ENCODE peak calls at places on chromosomes 7 and 10, in five cellular contexts. One of them, this sample, is unnamed.

GRCh38 chr10:3471497-3471896 is 298.9 kb upstream of the PITRM1 start:
- DNase-seq in cardiac fibroblast: no peak
- DNase-seq in brain microvascular endothelial cell: no peak
- DNase-seq in OCI-LY7: no peak
- DNase-seq in HFF-Myc: no peak
- DNase-seq in this sample: no peak

GRCh38 chr10:86247588-86247987 is 119.0 kb downstream of the GRID1 start:
- DNase-seq in OCI-LY7: no peak
- DNase-seq in cardiac fibroblast: no peak
- DNase-seq in brain microvascular endothelial cell: no peak
- DNase-seq in HFF-Myc: no peak
- DNase-seq in this sample: no peak

GRCh38 chr7:27177795-27178320 is 3.7 kb upstream of the HOXA10 start:
- DNase-seq in HFF-Myc: no peak
- DNase-seq in cardiac fibroblast: no peak
- DNase-seq in brain microvascular endothelial cell: no peak
- DNase-seq in OCI-LY7: no peak
- DNase-seq in this sample: no peak

GRCh38 chr10:97759157-97759980 is 12.4 kb downstream of the SFRP5 start:
- DNase-seq in OCI-LY7: peak
- DNase-seq in HFF-Myc: peak
- DNase-seq in brain microvascular endothelial cell: peak
- DNase-seq in cardiac fibroblast: peak
- DNase-seq in this sample: no peak

GRCh38 chr7:28291559-28291958 is 111.0 kb upstream of the JAZF1 start:
- DNase-seq in HFF-Myc: no peak
- DNase-seq in brain microvascular endothelial cell: no peak
- DNase-seq in cardiac fibroblast: no peak
- DNase-seq in OCI-LY7: no peak
- DNase-seq in this sample: no peak

GRCh38 chr10:4291995-4292394 is 507.0 kb upstream of the KLF6 start:
- DNase-seq in cardiac fibroblast: no peak
- DNase-seq in HFF-Myc: no peak
- DNase-seq in OCI-LY7: no peak
- DNase-seq in brain microvascular endothelial cell: no peak
- DNase-seq in this sample: no peak

GRCh38 chr10:76026931-76027330 is 595.5 kb downstream of the LRMDA start:
- DNase-seq in brain microvascular endothelial cell: no peak
- DNase-seq in HFF-Myc: no peak
- DNase-seq in cardiac fibroblast: peak
- DNase-seq in OCI-LY7: no peak
- DNase-seq in this sample: no peak

GRCh38 chr10:17025444-17026295 is 103.9 kb downstream of the CUBN start:
- DNase-seq in HFF-Myc: peak
- DNase-seq in OCI-LY7: no peak
- DNase-seq in cardiac fibroblast: peak
- DNase-seq in brain microvascular endothelial cell: peak
- DNase-seq in this sample: no peak

GRCh38 chr10:130138479-130138866 is 2.3 kb downstream of the GLRX3 start:
- DNase-seq in cardiac fibroblast: peak
- DNase-seq in HFF-Myc: no peak
- DNase-seq in brain microvascular endothelial cell: peak
- DNase-seq in OCI-LY7: no peak
- DNase-seq in this sample: no peak

GRCh38 chr7:95470452-95470851 is 15.3 kb upstream of the ASB4 start:
- DNase-seq in cardiac fibroblast: peak
- DNase-seq in HFF-Myc: no peak
- DNase-seq in brain microvascular endothelial cell: peak
- DNase-seq in OCI-LY7: peak
- DNase-seq in this sample: peak

GRCh38 chr10:110773693-110774068 is 98.0 kb upstream of the PDCD4 start:
- DNase-seq in cardiac fibroblast: no peak
- DNase-seq in OCI-LY7: no peak
- DNase-seq in HFF-Myc: no peak
- DNase-seq in brain microvascular endothelial cell: no peak
- DNase-seq in this sample: no peak

GRCh38 chr10:73218466-73219191 is 28.4 kb downstream of the DNAJC9 start:
- DNase-seq in HFF-Myc: peak
- DNase-seq in OCI-LY7: peak
- DNase-seq in brain microvascular endothelial cell: peak
- DNase-seq in cardiac fibroblast: peak
- DNase-seq in this sample: no peak

GRCh38 chr7:30476401-30477145 is 2.0 kb downstream of the NOD1 start:
- DNase-seq in HFF-Myc: no peak
- DNase-seq in brain microvascular endothelial cell: no peak
- DNase-seq in cardiac fibroblast: no peak
- DNase-seq in OCI-LY7: no peak
- DNase-seq in this sample: no peak

GRCh38 chr7:30474893-30475292 is 3.7 kb downstream of the NOD1 start:
- DNase-seq in OCI-LY7: no peak
- DNase-seq in HFF-Myc: no peak
- DNase-seq in cardiac fibroblast: peak
- DNase-seq in brain microvascular endothelial cell: no peak
- DNase-seq in this sample: no peak

GRCh38 chr7:30475580-30475979 is 3.0 kb downstream of the NOD1 start:
- DNase-seq in cardiac fibroblast: no peak
- DNase-seq in brain microvascular endothelial cell: no peak
- DNase-seq in OCI-LY7: peak
- DNase-seq in HFF-Myc: no peak
- DNase-seq in this sample: no peak

GRCh38 chr7:30474485-30474884 is 4.1 kb downstream of the NOD1 start:
- DNase-seq in brain microvascular endothelial cell: no peak
- DNase-seq in cardiac fibroblast: no peak
- DNase-seq in HFF-Myc: no peak
- DNase-seq in OCI-LY7: no peak
- DNase-seq in this sample: no peak

DNA sequence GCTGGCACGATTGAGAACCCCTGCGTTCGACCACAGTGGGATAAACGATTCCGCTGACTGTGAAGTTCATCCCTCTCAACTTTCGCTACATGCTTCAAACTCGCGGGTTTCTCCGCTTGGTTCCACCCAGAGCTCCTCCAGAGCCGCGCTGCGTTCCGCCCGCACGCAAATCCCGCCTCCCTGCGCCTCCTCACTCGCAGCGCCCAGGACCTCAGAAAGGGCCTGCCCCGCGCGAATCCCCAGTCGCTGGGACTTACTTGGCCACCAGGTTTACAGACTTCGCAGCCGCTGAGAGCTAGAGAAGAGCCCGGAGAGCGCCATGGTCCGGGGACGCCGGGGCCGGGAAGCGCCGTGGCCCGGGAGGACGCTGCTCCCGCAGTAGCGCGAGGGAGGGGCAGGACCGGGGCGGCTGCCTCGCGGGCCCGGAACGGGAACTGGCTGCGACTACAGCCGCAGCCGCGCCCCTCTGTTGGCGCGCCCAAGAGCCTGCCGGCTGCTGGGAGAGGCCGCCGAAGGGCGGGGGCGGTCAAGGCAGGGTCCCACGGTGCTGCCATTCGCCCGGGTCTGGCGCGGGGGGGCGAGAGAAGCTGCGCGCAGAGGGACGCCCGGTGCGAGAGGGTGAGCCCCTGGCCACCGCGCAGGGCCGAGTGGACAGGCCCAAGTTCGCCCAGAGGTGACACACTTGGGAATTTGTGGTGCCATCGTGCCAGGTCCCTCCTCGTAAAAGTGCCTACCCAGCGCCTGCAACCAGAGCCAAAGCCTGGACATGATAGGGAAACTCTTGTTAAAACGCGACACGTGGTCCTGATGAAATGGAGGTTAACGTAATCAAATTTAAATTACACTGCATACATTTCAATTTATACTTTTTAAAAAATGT is at the start of gene NOD1:
- DNase-seq in HFF-Myc: no peak
- DNase-seq in cardiac fibroblast: peak
- DNase-seq in OCI-LY7: peak
- DNase-seq in brain microvascular endothelial cell: peak
- DNase-seq in this sample: no peak
- TF ChIP-seq CTCF in HFF-Myc: no peak
- TF ChIP-seq CTCF in cardiac fibroblast: no peak
- TF ChIP-seq CTCF in OCI-LY7: no peak
- TF ChIP-seq CTCF in brain microvascular endothelial cell: peak
- TF ChIP-seq CTCF in this sample: no peak

DNA sequence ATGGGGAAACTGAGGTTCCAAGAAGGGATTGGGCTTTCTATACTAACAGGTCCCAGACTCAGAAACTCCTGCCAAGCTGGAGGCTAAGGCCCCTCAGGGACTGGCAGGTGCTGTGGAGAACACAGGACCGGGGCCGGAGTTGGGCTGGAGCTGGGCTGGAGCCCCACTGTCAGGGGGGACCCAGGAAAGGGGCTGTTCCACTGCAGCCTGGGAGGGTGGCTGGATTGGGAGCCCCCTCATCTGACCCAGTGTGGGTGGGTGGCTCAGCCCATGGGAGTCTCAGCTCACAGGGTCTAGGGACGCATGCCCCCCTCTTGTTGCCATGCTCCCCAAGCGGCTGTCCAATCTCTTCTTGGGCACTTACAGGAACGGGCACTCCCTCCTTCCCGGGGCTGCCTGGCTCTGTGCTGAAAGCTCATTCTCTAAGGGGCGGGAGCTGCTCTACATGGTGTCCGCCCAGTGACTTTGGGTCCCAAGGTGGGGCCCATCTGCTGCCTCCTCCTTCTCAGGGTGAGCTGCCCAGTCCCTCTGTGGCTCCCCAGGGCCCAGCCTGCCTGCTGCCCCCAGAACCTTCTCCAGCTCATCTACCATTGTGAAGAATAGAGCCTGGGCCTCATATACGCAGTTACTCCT is 126.5 kb downstream of the MYL10 start:
- DNase-seq in cardiac fibroblast: no peak
- DNase-seq in OCI-LY7: no peak
- DNase-seq in HFF-Myc: no peak
- DNase-seq in brain microvascular endothelial cell: no peak
- DNase-seq in this sample: no peak
- H3K4me3 ChIP-seq in cardiac fibroblast: no peak
- H3K4me3 ChIP-seq in OCI-LY7: no peak
- H3K4me3 ChIP-seq in HFF-Myc: no peak
- H3K4me3 ChIP-seq in brain microvascular endothelial cell: no peak
- H3K4me3 ChIP-seq in this sample: no peak

GRCh38 chr7:116526897-116527296 is 2.1 kb downstream of the CAV1 start:
- DNase-seq in OCI-LY7: no peak
- DNase-seq in HFF-Myc: no peak
- DNase-seq in brain microvascular endothelial cell: no peak
- DNase-seq in cardiac fibroblast: peak
- DNase-seq in this sample: no peak

GRCh38 chr7:116524221-116524608 is 621 bp upstream of the CAV1 start:
- DNase-seq in OCI-LY7: no peak
- DNase-seq in brain microvascular endothelial cell: no peak
- DNase-seq in HFF-Myc: no peak
- DNase-seq in cardiac fibroblast: no peak
- DNase-seq in this sample: no peak

GRCh38 chr7:116525913-116526857 is 1.3 kb downstream of the CAV1 start:
- DNase-seq in HFF-Myc: no peak
- DNase-seq in OCI-LY7: peak
- DNase-seq in cardiac fibroblast: peak
- DNase-seq in brain microvascular endothelial cell: peak
- DNase-seq in this sample: peak

GRCh38 chr7:116525298-116525912 is 569 bp downstream of the CAV1 start:
- DNase-seq in brain microvascular endothelial cell: no peak
- DNase-seq in OCI-LY7: no peak
- DNase-seq in HFF-Myc: no peak
- DNase-seq in cardiac fibroblast: no peak
- DNase-seq in this sample: no peak

DNA sequence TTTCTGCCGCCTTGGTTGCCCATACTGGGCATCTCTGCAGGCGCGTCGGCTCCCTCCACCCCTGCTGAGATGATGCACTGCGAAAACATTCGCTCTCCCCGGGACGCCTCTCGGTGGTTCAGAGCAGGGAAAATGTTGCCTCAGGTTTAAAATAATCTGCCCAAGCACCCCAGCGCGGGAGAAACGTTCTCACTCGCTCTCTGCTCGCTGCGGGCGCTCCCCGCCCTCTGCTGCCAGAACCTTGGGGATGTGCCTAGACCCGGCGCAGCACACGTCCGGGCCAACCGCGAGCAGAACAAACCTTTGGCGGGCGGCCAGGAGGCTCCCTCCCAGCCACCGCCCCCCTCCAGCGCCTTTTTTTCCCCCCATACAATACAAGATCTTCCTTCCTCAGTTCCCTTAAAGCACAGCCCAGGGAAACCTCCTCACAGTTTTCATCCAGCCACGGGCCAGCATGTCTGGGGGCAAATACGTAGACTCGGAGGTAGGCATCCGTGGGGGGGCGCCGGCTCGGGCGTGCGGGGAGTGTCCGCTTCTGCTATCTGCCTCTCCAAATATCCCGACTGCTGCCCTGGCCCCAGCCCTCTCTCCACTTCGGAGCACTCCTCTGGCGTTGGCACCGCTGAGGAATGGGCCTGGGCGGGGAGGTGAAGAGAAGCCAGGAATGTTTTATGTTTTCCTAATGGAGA is at the start of gene CAV1:
- DNase-seq in HFF-Myc: peak
- DNase-seq in brain microvascular endothelial cell: peak
- DNase-seq in cardiac fibroblast: peak
- DNase-seq in OCI-LY7: no peak
- DNase-seq in this sample: no peak
- TF ChIP-seq CTCF in HFF-Myc: peak
- TF ChIP-seq CTCF in brain microvascular endothelial cell: peak
- TF ChIP-seq CTCF in cardiac fibroblast: peak
- TF ChIP-seq CTCF in OCI-LY7: no peak
- TF ChIP-seq CTCF in this sample: no peak

GRCh38 chr10:124639206-124639605 is 105.0 kb downstream of the FAM53B start:
- DNase-seq in cardiac fibroblast: no peak
- DNase-seq in HFF-Myc: no peak
- DNase-seq in OCI-LY7: no peak
- DNase-seq in brain microvascular endothelial cell: no peak
- DNase-seq in this sample: no peak

GRCh38 chr10:124641282-124642075 is 102.7 kb downstream of the FAM53B start:
- DNase-seq in HFF-Myc: no peak
- DNase-seq in OCI-LY7: no peak
- DNase-seq in cardiac fibroblast: peak
- DNase-seq in brain microvascular endothelial cell: peak
- DNase-seq in this sample: no peak

GRCh38 chr10:124639646-124640045 is 104.5 kb downstream of the FAM53B start:
- DNase-seq in cardiac fibroblast: no peak
- DNase-seq in OCI-LY7: no peak
- DNase-seq in brain microvascular endothelial cell: no peak
- DNase-seq in HFF-Myc: no peak
- DNase-seq in this sample: no peak

GRCh38 chr10:124640056-124640455 is 104.1 kb downstream of the FAM53B start:
- DNase-seq in brain microvascular endothelial cell: no peak
- DNase-seq in cardiac fibroblast: no peak
- DNase-seq in OCI-LY7: no peak
- DNase-seq in HFF-Myc: no peak
- DNase-seq in this sample: no peak

DNA sequence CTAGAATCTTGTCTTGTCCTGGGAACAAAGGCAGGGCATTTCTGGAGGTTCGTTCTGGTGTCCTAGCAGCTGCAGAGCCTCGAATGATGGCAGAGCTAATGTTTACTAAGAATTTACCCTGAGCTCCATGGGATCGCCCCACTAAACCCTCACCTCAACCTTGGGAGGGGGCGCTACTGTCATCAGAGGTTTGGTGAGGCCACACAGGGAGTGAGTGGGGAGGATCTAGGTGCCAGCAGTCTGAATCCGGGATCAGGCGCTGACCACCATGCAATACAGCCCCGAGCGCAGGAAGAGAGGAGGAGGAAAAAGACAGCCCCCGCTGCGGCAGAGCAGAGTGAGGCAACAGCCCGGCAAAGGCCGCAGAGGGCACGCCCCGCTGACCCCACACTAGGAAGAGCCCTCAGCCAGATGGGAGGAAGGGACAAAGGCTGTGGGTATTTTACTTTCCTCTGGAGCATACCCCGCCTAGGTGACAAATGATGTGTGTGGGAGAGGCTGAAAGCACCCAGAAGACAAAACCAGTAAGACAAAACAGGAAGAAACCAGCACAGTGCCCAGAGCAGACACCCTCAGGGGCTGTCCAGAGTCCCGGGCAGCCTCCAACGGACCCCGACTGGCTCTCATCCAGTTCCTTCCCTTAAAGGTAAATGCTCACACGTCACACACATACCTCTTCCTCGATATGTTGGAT is 103.5 kb downstream of the FAM53B start:
- DNase-seq in HFF-Myc: no peak
- DNase-seq in OCI-LY7: no peak
- DNase-seq in cardiac fibroblast: no peak
- DNase-seq in brain microvascular endothelial cell: no peak
- DNase-seq in this sample: no peak
- H3K4me3 ChIP-seq in HFF-Myc: no peak
- H3K4me3 ChIP-seq in OCI-LY7: no peak
- H3K4me3 ChIP-seq in cardiac fibroblast: no peak
- H3K4me3 ChIP-seq in brain microvascular endothelial cell: no peak
- H3K4me3 ChIP-seq in this sample: no peak

This sample was measured in GM12864.